ENCODE peak calls at places on chromosome 4, in five cellular contexts. M is HepG2, N is K562, U is GM12878, W is H1. Z is an unnamed sample.

GRCh38 chr4:47915378-47915777 is 995 bp upstream of the NFXL1 start:
- DNase-seq in M (no peak), N (no peak), U (no peak), W (no peak), Z (no peak)

GRCh38 chr4:142706381-142706780 is 139.7 kb downstream of the INPP4B start:
- DNase-seq in M (no peak), N (no peak), U (no peak), W (no peak), Z (no peak)

GRCh38 chr4:23476514-23477090 is 413.2 kb downstream of the PPARGC1A start:
- DNase-seq in M (no peak), N (no peak), U (no peak), W (no peak), Z (no peak)

GRCh38 chr4:1839306-1839705 is 16.6 kb downstream of the LETM1 start:
- DNase-seq in M (no peak), N (no peak), U (no peak), W (no peak), Z (no peak)

GRCh38 chr4:3111461-3111860 is 37.0 kb downstream of the HTT start:
- DNase-seq in M (no peak), N (no peak), U (no peak), W (no peak), Z (no peak)

GRCh38 chr4:3243066-3243775 is 5.7 kb upstream of the MSANTD1 start:
- DNase-seq in M (no peak), N (peak; percentile 33), U (no peak), W (no peak), Z (no peak)

GRCh38 chr4:90841676-90842075 is 714.5 kb downstream of the CCSER1 start:
- DNase-seq in M (no peak), N (no peak), U (no peak), W (no peak), Z (no peak)

GRCh38 chr4:60794372-60794771 is 405.8 kb upstream of the ADGRL3 start:
- DNase-seq in M (no peak), N (no peak), U (no peak), W (no peak), Z (no peak)

GRCh38 chr4:156766846-156767245 is 204.8 kb downstream of the PDGFC start:
- DNase-seq in M (no peak), N (no peak), U (no peak), W (no peak), Z (no peak)

GRCh38 chr4:3484057-3484973 is 21.2 kb downstream of the DOK7 start:
- DNase-seq in M (peak; percentile 12), N (no peak), U (no peak), W (no peak), Z (no peak)

GRCh38 chr4:157271166-157271869 is 50.8 kb downstream of the GRIA2 start:
- DNase-seq in M (no peak), N (no peak), U (no peak), W (no peak), Z (no peak)

GRCh38 chr4:2817701-2818350 is 24.9 kb downstream of the SH3BP2 start:
- DNase-seq in M (no peak), N (no peak), U (no peak), W (no peak), Z (peak; percentile 65)

GRCh38 chr4:35250771-35251170 is 993.5 kb downstream of the ARAP2 start:
- DNase-seq in M (no peak), N (no peak), U (no peak), W (no peak), Z (no peak)

GRCh38 chr4:125303058-125303457 is 11.7 kb upstream of the FAT4 start:
- DNase-seq in M (no peak), N (no peak), U (no peak), W (no peak), Z (no peak)

GRCh38 chr4:79576480-79576803 is 168.4 kb upstream of the GK2 start:
- DNase-seq in M (peak; percentile 21), N (peak; percentile 11), U (no peak), W (no peak), Z (no peak)

GRCh38 chr4:19317377-19317776 is 934.3 kb upstream of the SLIT2 start:
- DNase-seq in M (no peak), N (no peak), U (no peak), W (no peak), Z (no peak)

GRCh38 chr4:166091914-166092510 is 219.0 kb downstream of the TLL1 start:
- DNase-seq in M (peak; percentile 28), N (peak; percentile 18), U (no peak), W (no peak), Z (no peak)

GRCh38 chr4:182827981-182828677 is 89.1 kb downstream of the DCTD start:
- DNase-seq in M (no peak), N (no peak), U (no peak), W (no peak), Z (no peak)

GRCh38 chr4:54228563-54229501 is at the start of gene PDGFRA:
- DNase-seq in M (no peak), N (no peak), U (no peak), W (no peak), Z (peak; percentile 33)

GRCh38 chr4:62018537-62018936 is 818.4 kb downstream of the ADGRL3 start:
- DNase-seq in M (no peak), N (no peak), U (no peak), W (no peak), Z (no peak)

GRCh38 chr4:101200561-101200960 is 146.8 kb downstream of the PPP3CA start:
- DNase-seq in M (peak; percentile 48), N (no peak), U (no peak), W (no peak), Z (no peak)

GRCh38 chr4:16075975-16076757 is 7.7 kb downstream of the PROM1 start:
- DNase-seq in M (no peak), N (no peak), U (no peak), W (no peak), Z (no peak)

GRCh38 chr4:156790866-156791265 is 180.7 kb downstream of the PDGFC start:
- DNase-seq in M (peak; percentile 53), N (no peak), U (no peak), W (no peak), Z (no peak)

GRCh38 chr4:114495471-114495928 is 103.1 kb upstream of the UGT8 start:
- DNase-seq in M (no peak), N (no peak), U (no peak), W (peak; percentile 89), Z (peak; percentile 89)

GRCh38 chr4:163875327-163875726 is 380.8 kb downstream of the TMA16 start:
- DNase-seq in M (no peak), N (no peak), U (no peak), W (no peak), Z (no peak)

GRCh38 chr4:88219099-88219498 is 60.7 kb upstream of the ABCG2 start:
- DNase-seq in M (peak; percentile 30), N (peak; percentile 30), U (no peak), W (no peak), Z (no peak)

GRCh38 chr4:183760326-183760725 is 101.2 kb downstream of the TRAPPC11 start:
- DNase-seq in M (no peak), N (no peak), U (no peak), W (no peak), Z (no peak)

GRCh38 chr4:158462611-158463010 is 59.1 kb upstream of the RXFP1 start:
- DNase-seq in M (no peak), N (no peak), U (no peak), W (no peak), Z (no peak)

GRCh38 chr4:15232725-15233597 is 194.9 kb upstream of the C1QTNF7 start:
- DNase-seq in M (peak; percentile 33), N (no peak), U (no peak), W (no peak), Z (no peak)

GRCh38 chr4:82452026-82452425 is 21.6 kb downstream of the ENOPH1 start:
- DNase-seq in M (no peak), N (no peak), U (no peak), W (no peak), Z (no peak)

DNA sequence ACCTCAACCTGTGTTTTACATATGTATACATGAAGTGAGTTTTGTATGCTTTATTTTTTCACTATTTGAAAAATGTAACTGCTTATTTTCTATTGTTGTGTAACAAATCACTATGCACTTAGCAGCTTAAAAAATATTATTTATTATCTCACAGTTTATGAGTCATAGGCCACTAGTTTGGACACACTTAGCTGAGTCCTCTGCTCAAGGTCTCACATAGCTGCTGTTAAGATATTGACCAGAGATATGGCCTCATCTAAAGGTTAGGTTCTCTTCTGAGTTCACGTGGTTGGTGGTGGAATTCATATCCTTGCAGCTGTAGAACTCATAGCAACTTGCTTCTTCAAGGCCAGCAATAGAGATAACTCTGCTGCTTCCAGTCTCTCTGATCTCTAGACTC is 534.4 kb downstream of the SPRY1 start:
- DNase-seq in M (peak; percentile 10), N (no peak), U (no peak), W (no peak), Z (no peak)
- TF ChIP-seq ATF3 in M (no peak), N (no peak), U (no peak), W (no peak), Z (no peak)

GRCh38 chr4:76809594-76810305 is 88.2 kb downstream of the SOWAHB start:
- DNase-seq in M (peak; percentile 70), N (no peak), U (no peak), W (no peak), Z (no peak)
- TF ChIP-seq CREB1 in M (no peak), N (no peak), U (no peak), W (no peak), Z (no peak)

DNA sequence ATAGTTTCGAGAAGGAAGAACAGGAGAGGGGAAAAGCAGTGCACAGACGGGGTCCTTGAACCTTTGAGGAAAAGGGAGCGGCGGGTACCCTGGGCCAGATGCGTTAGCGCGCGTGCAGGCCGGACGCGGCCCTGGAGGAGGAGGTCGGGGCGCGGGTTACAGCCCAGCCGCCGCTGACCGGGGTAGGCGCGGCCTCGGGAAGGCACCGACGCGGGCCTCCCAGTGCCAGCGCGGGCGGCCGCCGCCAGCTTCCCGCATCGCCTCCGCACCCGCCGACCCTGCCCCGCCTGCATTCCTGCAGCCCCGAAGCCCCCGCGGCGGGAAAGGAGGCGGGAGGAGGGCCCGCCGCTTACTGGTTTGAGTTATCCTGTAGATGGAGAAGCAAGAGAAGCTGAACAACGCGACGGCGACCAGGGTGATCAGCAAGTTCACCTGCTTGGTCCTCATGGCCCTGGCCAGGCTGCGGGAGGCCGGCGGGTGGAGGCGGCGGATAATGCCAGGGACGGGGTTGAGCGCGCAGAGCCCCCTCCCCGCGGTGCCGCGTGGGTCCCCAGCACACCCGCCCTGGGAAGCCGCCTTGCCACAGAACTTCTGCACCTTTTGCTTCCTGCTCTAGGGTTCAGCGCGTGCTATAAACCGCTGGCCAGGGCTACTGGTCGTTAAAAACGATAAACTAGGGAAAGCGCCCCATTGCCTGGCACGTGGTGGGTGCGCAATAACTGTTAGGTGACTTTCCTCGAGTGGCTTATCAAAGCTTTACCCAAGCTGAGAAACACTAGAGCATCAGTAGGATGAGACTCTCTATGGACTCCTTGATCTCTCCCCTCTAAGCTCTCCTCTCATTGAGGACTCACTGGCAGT is at the start of gene MGAT4D:
- DNase-seq in M (no peak), N (no peak), U (no peak), W (no peak), Z (peak; percentile 63)
- TF ChIP-seq ATF3 in M (no peak), N (no peak), U (no peak), W (no peak), Z (no peak)

DNA sequence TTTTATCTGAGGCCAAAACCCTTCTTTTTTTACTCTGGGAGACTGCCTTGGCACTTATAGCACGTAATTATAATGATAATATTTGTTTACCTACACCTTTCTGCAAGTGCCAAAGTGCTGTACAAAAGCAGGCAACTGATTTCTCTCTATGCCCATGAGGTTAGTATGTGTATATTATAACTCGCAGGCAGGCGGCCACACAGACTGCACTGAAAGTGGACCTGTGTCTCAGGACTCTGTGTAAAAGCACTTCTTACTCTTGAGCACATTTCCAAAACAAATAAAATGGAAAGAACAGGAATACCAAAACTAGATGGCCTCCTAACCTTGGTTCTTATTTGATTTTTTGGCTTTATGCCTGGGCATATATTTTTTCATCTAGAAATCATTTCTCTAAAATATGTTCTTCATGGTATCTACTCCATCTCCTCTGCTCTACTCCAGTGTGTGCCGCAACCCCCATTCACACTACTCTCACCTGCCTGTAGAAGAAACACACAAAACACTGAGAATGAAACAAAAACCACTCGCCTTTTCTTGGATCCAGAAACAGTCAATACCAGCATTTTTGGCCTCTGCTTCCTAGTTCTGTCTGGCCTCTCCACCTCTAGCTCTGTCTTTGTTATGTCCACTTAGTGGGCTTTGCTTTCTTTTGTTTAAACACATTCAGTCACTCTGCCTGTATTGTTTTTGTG is 934.6 kb upstream of the TENM3 start:
- DNase-seq in M (no peak), N (no peak), U (no peak), W (no peak), Z (no peak)
- TF ChIP-seq CREB1 in M (no peak), N (no peak), U (no peak), W (no peak), Z (no peak)